ENCODE peak calls at places on chromosomes 12 and 14, in six cellular contexts. N is effector CD4-positive, alpha-beta T cell; Q is glutamatergic neuron; W is RWPE1; J is WTC11; F is mesendoderm. U is an unnamed sample.

GRCh38 chr14:73783107-73783727 is 68.4 kb upstream of the PTGR2 start:
- DNase-seq in W (no peak), J (no peak), N (no peak), Q (no peak), F (no peak), U (peak; percentile 44)

GRCh38 chr12:3119745-3120660 is 42.8 kb downstream of the TSPAN9 start:
- DNase-seq in N (no peak), W (peak; percentile 39), Q (no peak), F (no peak), J (no peak), U (peak; percentile 96)

GRCh38 chr12:20472089-20472488 is 103.8 kb downstream of the PDE3A start:
- DNase-seq in J (no peak), F (no peak), Q (no peak), N (no peak), W (no peak), U (peak; percentile 39)

GRCh38 chr12:40559865-40560264 is 132.4 kb upstream of the CNTN1 start:
- DNase-seq in W (no peak), F (no peak), Q (no peak), N (no peak), J (no peak), U (no peak)

GRCh38 chr14:91138511-91139359 is 24.9 kb downstream of the DGLUCY start:
- DNase-seq in J (peak; percentile 47), F (peak; percentile 79), W (peak; percentile 16), Q (no peak), N (peak; percentile 25), U (peak; percentile 20)

GRCh38 chr12:60227916-60228315 is 632.1 kb downstream of the SLC16A7 start:
- DNase-seq in Q (no peak), F (no peak), J (no peak), W (no peak), N (no peak), U (no peak)

GRCh38 chr12:65306603-65307501 is 28.4 kb downstream of the MSRB3 start:
- DNase-seq in J (no peak), Q (no peak), N (no peak), F (peak; percentile 55), W (peak; percentile 48), U (peak; percentile 90)

GRCh38 chr14:69842671-69843407 is 36.4 kb upstream of the SMOC1 start:
- DNase-seq in F (no peak), N (no peak), Q (no peak), J (no peak), W (no peak), U (peak; percentile 75)

GRCh38 chr12:119807380-119807779 is 69.7 kb downstream of the CIT start:
- DNase-seq in W (no peak), J (no peak), N (no peak), Q (no peak), F (no peak), U (no peak)

GRCh38 chr12:48084841-48085460 is 20.9 kb downstream of the SENP1 start:
- DNase-seq in J (no peak), W (no peak), Q (no peak), N (no peak), F (no peak), U (no peak)

GRCh38 chr12:121917950-121918678 is at the start of gene CFAP251:
- DNase-seq in J (peak; percentile 98), Q (peak; percentile 98), F (peak; percentile 98), W (peak; percentile 59), N (peak; percentile 99), U (peak; percentile 99)

GRCh38 chr12:53340398-53340797 is 4.2 kb upstream of the SP7 start:
- DNase-seq in Q (no peak), W (no peak), N (no peak), J (no peak), F (no peak), U (no peak)

GRCh38 chr12:54549774-54550451 is 512 bp downstream of the PDE1B start:
- DNase-seq in J (peak; percentile 42), F (peak; percentile 37), W (peak; percentile 18), N (no peak), Q (no peak), U (peak; percentile 74)

GRCh38 chr14:56666716-56667115 is 87.1 kb downstream of the TMEM260 start:
- DNase-seq in W (peak; percentile 60), F (peak; percentile 73), J (no peak), Q (no peak), N (no peak), U (no peak)

GRCh38 chr14:71169028-71169427 is 261.8 kb downstream of the PCNX1 start:
- DNase-seq in J (no peak), W (peak; percentile 30), N (no peak), Q (no peak), F (no peak), U (no peak)

GRCh38 chr12:106423291-106423690 is 65.7 kb downstream of the POLR3B start:
- DNase-seq in Q (no peak), N (no peak), F (no peak), W (no peak), J (no peak), U (no peak)

GRCh38 chr12:77060136-77060882 is 5.1 kb downstream of the E2F7 start:
- DNase-seq in W (no peak), J (no peak), Q (no peak), F (no peak), N (no peak), U (no peak)

GRCh38 chr12:28611115-28611435 is 420.8 kb downstream of the CCDC91 start:
- DNase-seq in N (no peak), F (no peak), Q (no peak), J (no peak), W (peak; percentile 41), U (no peak)

GRCh38 chr14:99572173-99572999 is 31.6 kb downstream of the CCDC85C start:
- DNase-seq in Q (peak; percentile 55), N (no peak), F (peak; percentile 39), J (no peak), W (no peak), U (peak; percentile 75)

GRCh38 chr12:92717202-92717601 is 14.4 kb downstream of the PLEKHG7 start:
- DNase-seq in N (no peak), F (peak; percentile 37), Q (no peak), J (peak; percentile 17), W (peak; percentile 8), U (no peak)

GRCh38 chr12:8501720-8502119 is 11.6 kb upstream of the CLEC4D start:
- DNase-seq in Q (no peak), W (no peak), J (no peak), F (no peak), N (no peak), U (no peak)

GRCh38 chr14:37246427-37246829 is 48.7 kb downstream of the MIPOL1 start:
- DNase-seq in Q (no peak), J (no peak), F (peak; percentile 46), N (no peak), W (peak; percentile 41), U (peak; percentile 62)

GRCh38 chr14:24633353-24633752 is 637 bp downstream of the GZMB start:
- DNase-seq in N (no peak), J (no peak), Q (no peak), F (no peak), W (no peak), U (no peak)

GRCh38 chr12:124520258-124520657 is 47.2 kb downstream of the NCOR2 start:
- DNase-seq in F (no peak), Q (no peak), W (peak; percentile 72), J (no peak), N (no peak), U (no peak)

GRCh38 chr12:120234643-120235368 is 30.7 kb downstream of the PXN start:
- DNase-seq in F (peak; percentile 98), N (no peak), J (peak; percentile 36), W (peak; percentile 57), Q (peak; percentile 78), U (peak; percentile 97)

GRCh38 chr12:90816353-90817089 is 138.5 kb downstream of the CCER1 start:
- DNase-seq in N (no peak), W (peak; percentile 38), F (no peak), J (no peak), Q (no peak), U (no peak)

GRCh38 chr12:39144613-39145061 is 239.2 kb upstream of the CPNE8 start:
- DNase-seq in J (peak; percentile 46), F (no peak), W (no peak), Q (peak; percentile 17), N (no peak), U (peak; percentile 33)

GRCh38 chr12:130263025-130263424 is 74.7 kb upstream of the PIWIL1 start:
- DNase-seq in W (no peak), F (no peak), Q (no peak), J (no peak), N (no peak), U (no peak)

GRCh38 chr14:96565811-96566210 is 63.6 kb downstream of the PAPOLA start:
- DNase-seq in N (no peak), Q (no peak), W (no peak), J (no peak), F (no peak), U (peak; percentile 84)

GRCh38 chr12:53427905-53428594 is 4.4 kb downstream of the AMHR2 start:
- DNase-seq in Q (no peak), F (no peak), N (no peak), J (no peak), W (peak; percentile 90), U (no peak)

GRCh38 chr12:47949441-47950341 is 13.7 kb upstream of the TMEM106C start:
- DNase-seq in W (peak; percentile 84), F (peak; percentile 80), N (peak; percentile 38), J (peak; percentile 85), Q (peak; percentile 85), U (peak; percentile 90)

GRCh38 chr12:32418903-32419519 is 19.7 kb downstream of the FGD4 start:
- DNase-seq in J (no peak), W (no peak), Q (no peak), N (no peak), F (peak; percentile 73), U (no peak)

GRCh38 chr14:92703516-92703915 is 44.9 kb downstream of the LGMN start:
- DNase-seq in N (no peak), W (no peak), Q (no peak), J (no peak), F (no peak), U (no peak)

GRCh38 chr14:33617154-33617553 is 333.7 kb downstream of the EGLN3 start:
- DNase-seq in W (peak; percentile 68), N (no peak), Q (no peak), F (no peak), J (no peak), U (no peak)

GRCh38 chr12:112097641-112098040 is 10.9 kb downstream of the NAA25 start:
- DNase-seq in W (no peak), N (no peak), Q (no peak), J (no peak), F (no peak), U (no peak)

GRCh38 chr12:58068706-58069105 is 127.3 kb downstream of the ATP23 start:
- DNase-seq in Q (no peak), J (no peak), W (no peak), F (no peak), N (no peak), U (no peak)

GRCh38 chr12:31727197-31727596 is 1.6 kb downstream of the AMN1 start:
- DNase-seq in J (no peak), Q (no peak), N (no peak), W (no peak), F (no peak), U (no peak)

GRCh38 chr14:72443991-72444431 is 449.9 kb downstream of the DPF3 start:
- DNase-seq in Q (no peak), J (no peak), W (no peak), N (no peak), F (no peak), U (peak; percentile 47)

GRCh38 chr12:62332598-62332997 is 72.4 kb downstream of the USP15 start:
- DNase-seq in W (peak; percentile 8), F (no peak), N (no peak), J (no peak), Q (no peak), U (no peak)